ENCODE peak calls at places on chromosomes 1 and 21, in four cellular contexts. B is endothelial cell of umbilical vein, E is K562, T is GM12878. X is an unnamed sample.

GRCh38 chr1:107963601-107964396 is 1.2 kb downstream of the VAV3 start:
- DNase-seq in B (peak), T (peak), E (no peak), X (no peak)

GRCh38 chr1:241799414-241799813 is 48.6 kb upstream of the EXO1 start:
- DNase-seq in T (no peak), B (no peak), E (no peak), X (peak)

GRCh38 chr1:205458777-205459566 is 3.1 kb upstream of the BLACAT1 start:
- DNase-seq in T (no peak), E (peak), B (peak), X (peak)

GRCh38 chr1:206002833-206003532 is at the start of gene RAB7B:
- DNase-seq in B (no peak), T (no peak), E (no peak), X (peak)

GRCh38 chr1:67847466-67847865 is 14.2 kb upstream of the GNG12 start:
- DNase-seq in B (peak), E (no peak), T (no peak), X (peak)

GRCh38 chr21:14251336-14251735 is 35.4 kb downstream of the RBM11 start:
- DNase-seq in T (no peak), B (no peak), E (no peak), X (no peak)

GRCh38 chr1:28553229-28553930 is 495 bp downstream of the TRNAU1AP start:
- DNase-seq in E (peak), T (peak), B (no peak), X (peak)

GRCh38 chr21:46314441-46315020 is 9.1 kb downstream of the C21orf58 start:
- DNase-seq in E (no peak), T (no peak), B (no peak), X (no peak)

GRCh38 chr1:151807131-151807530 is 1.9 kb upstream of the LINGO4 start:
- DNase-seq in B (no peak), T (no peak), E (no peak), X (no peak)

GRCh38 chr1:56452027-56453011 is 127.0 kb downstream of the PLPP3 start:
- DNase-seq in T (no peak), B (no peak), E (no peak), X (no peak)

GRCh38 chr1:170836146-170836545 is 99.2 kb upstream of the MROH9 start:
- DNase-seq in B (no peak), E (no peak), T (no peak), X (peak)

GRCh38 chr1:180186831-180187230 is 32.2 kb downstream of the QSOX1 start:
- DNase-seq in B (no peak), T (no peak), E (no peak), X (no peak)

GRCh38 chr1:215269955-215270354 is 187.4 kb downstream of the KCNK2 start:
- DNase-seq in E (no peak), B (no peak), T (no peak), X (no peak)

GRCh38 chr1:205141236-205142104 is 19.7 kb upstream of the RBBP5 start:
- DNase-seq in E (peak), B (peak), T (peak), X (peak)

GRCh38 chr1:33094971-33095604 is 14.1 kb downstream of the AZIN2 start:
- DNase-seq in T (no peak), E (peak), B (peak), X (peak)

GRCh38 chr1:29555043-29555620 is 318.8 kb downstream of the PTPRU start:
- DNase-seq in E (no peak), B (no peak), T (no peak), X (no peak)

GRCh38 chr1:8202182-8202905 is 115.6 kb upstream of the SLC45A1 start:
- DNase-seq in T (no peak), E (peak), B (peak), X (peak)

GRCh38 chr1:12609469-12610003 is 8.5 kb downstream of the DHRS3 start:
- DNase-seq in B (no peak), E (no peak), T (no peak), X (no peak)

GRCh38 chr1:113835686-113836290 is 23.5 kb upstream of the RSBN1 start:
- DNase-seq in B (peak), E (peak), T (no peak), X (peak)

GRCh38 chr1:17573518-17574041 is 34.1 kb downstream of the ARHGEF10L start:
- DNase-seq in B (no peak), E (no peak), T (no peak), X (no peak)

GRCh38 chr1:14891991-14892390 is 261.6 kb upstream of the TMEM51 start:
- DNase-seq in B (no peak), E (no peak), T (no peak), X (no peak)

GRCh38 chr1:147757015-147757990 is 3.1 kb downstream of the GJA5 start:
- DNase-seq in E (no peak), B (no peak), T (no peak), X (no peak)

GRCh38 chr1:53051676-53052075 is 10.3 kb upstream of the PODN start:
- DNase-seq in T (no peak), E (no peak), B (no peak), X (no peak)

GRCh38 chr1:243452092-243452491 is 196.3 kb downstream of the SDCCAG8 start:
- DNase-seq in B (no peak), T (no peak), E (no peak), X (no peak)

GRCh38 chr1:14733053-14733778 is 134.7 kb downstream of the KAZN start:
- DNase-seq in T (peak), E (no peak), B (no peak), X (no peak)

GRCh38 chr1:183543619-183544204 is 46.5 kb downstream of the NCF2 start:
- DNase-seq in E (no peak), B (peak), T (peak), X (peak)

GRCh38 chr1:20486457-20487235 is 636 bp upstream of the CAMK2N1 start:
- DNase-seq in B (peak), E (peak), T (no peak), X (peak)

GRCh38 chr1:101298663-101299062 is 61.8 kb downstream of the S1PR1 start:
- DNase-seq in T (no peak), E (no peak), B (peak), X (no peak)

GRCh38 chr1:6097117-6097595 is 51.5 kb downstream of the KCNAB2 start:
- DNase-seq in B (no peak), E (no peak), T (no peak), X (no peak)

GRCh38 chr1:89939059-89939570 is 55.8 kb upstream of the ZNF326 start:
- DNase-seq in E (no peak), T (no peak), B (no peak), X (no peak)

DNA sequence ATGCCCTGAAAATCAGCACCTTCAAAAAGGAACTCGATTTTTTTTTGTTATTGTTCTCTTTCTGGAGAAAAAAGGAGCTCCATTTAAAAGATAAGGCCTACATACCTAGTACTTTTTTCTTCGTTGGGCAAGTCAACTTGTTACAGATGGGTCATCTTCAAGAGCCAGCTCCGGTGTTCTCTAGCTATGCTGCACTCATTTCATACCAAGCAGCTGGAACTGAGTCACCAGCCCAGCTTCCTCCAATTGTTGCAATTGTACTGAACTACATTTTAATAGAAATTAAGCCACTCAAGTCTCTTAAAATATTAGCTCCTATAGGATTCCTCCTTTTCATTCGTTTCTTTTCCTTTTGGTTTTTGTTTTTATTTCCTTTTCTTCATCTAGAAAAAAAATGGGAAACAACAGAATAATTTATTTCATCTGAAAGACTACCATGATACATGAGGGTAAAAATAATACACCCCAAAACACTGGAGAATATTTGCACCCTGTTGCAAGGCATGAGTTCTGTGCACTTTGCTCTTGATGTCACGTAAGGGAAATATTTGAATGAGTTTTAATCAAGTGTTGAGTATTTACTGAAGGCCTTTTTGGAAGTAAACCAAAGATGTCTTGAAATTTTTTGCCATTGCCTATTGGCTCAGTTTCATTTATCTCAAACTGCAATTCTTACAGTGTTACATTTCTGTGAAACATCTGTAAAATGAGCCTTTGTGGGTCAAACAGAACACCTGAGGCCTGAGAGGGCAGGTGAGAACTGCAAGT is 60.5 kb downstream of the CLIC4 start:
- DNase-seq in E (no peak), T (no peak), B (peak), X (peak)
- TF ChIP-seq FOS in E (no peak), T (no peak), B (peak), X (peak)

GRCh38 chr1:155136728-155137127 is 1.1 kb downstream of the SLC50A1 start:
- DNase-seq in B (peak), E (peak), T (no peak), X (no peak)
- TF ChIP-seq FOS in B (no peak), E (no peak), T (no peak), X (no peak)

DNA sequence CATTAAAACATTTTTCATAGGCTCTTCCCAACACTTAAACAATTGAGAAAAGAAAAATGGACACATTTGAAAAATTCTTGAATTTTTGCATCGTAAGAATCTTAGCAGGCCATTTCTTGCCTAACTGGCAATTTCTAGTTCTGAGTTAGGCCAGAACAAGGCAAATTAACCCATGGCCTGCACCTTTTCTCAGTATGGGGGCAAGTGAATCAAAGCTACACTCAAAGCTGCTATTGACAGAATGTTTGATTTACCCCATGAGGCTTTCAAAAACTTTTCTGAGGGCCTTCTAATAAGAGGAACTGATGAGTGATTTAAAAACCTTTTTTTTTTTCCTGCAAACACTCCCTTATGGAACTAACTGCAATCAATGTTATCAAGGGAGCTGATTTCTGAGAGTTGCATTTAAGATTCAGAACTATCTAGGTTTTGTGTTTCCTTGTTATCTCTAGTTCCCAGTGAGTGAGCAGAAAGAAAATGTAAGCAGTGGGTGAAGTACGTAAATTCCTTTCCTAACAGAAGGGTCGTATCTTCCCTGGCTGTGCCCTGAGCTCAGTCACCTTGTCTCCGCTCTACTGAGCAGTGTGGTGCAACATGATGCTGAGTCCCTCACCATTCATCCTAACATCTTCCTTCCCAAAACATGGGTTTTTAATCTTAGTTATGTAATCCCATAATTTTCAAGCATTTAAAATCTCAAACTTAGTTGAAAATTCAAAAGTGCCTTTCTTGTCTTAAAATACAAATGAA is 353.7 kb downstream of the DPYD start:
- DNase-seq in B (no peak), T (no peak), E (no peak), X (peak)
- TF ChIP-seq FOS in B (no peak), T (no peak), E (no peak), X (no peak)

GRCh38 chr1:4825841-4826450 is 171.5 kb downstream of the AJAP1 start:
- DNase-seq in E (no peak), B (no peak), T (no peak), X (no peak)
- TF ChIP-seq FOS in E (no peak), B (no peak), T (no peak), X (no peak)